ENCODE peak calls at places on chromosome 18, in five cellular contexts. V, H, X, G and M are unnamed samples.

GRCh38 chr18:31646332-31646822 is 38.0 kb downstream of the B4GALT6 start:
- DNase-seq in V (no peak), X (no peak), G (no peak), H (no peak), M (no peak)

GRCh38 chr18:46035701-46036680 is 36.1 kb downstream of the PSTPIP2 start:
- DNase-seq in H (no peak), G (no peak), V (no peak), X (no peak), M (no peak)

GRCh38 chr18:3321133-3321812 is 59.3 kb downstream of the MYL12B start:
- DNase-seq in X (no peak), V (no peak), G (no peak), H (no peak), M (no peak)

GRCh38 chr18:47118986-47119385 is 31.3 kb downstream of the HDHD2 start:
- DNase-seq in H (no peak), X (no peak), V (no peak), G (no peak), M (no peak)

GRCh38 chr18:24656571-24656971 is 196.1 kb downstream of the HRH4 start:
- DNase-seq in V (no peak), H (no peak), G (peak), X (no peak), M (no peak)

GRCh38 chr18:11553098-11553940 is 56.1 kb upstream of the SLC35G4 start:
- DNase-seq in X (no peak), H (no peak), V (no peak), G (peak), M (no peak)

GRCh38 chr18:61991836-61992235 is 99.0 kb upstream of the RNF152 start:
- DNase-seq in H (no peak), G (no peak), X (no peak), V (no peak), M (no peak)

GRCh38 chr18:8264861-8265411 is 344.3 kb upstream of the RAB12 start:
- DNase-seq in V (no peak), H (no peak), X (no peak), G (no peak), M (no peak)

GRCh38 chr18:52333860-52334259 is 6.1 kb upstream of the DCC start:
- DNase-seq in H (no peak), V (no peak), G (no peak), X (no peak), M (no peak)

GRCh38 chr18:41731887-41732286 is 223.1 kb upstream of the PIK3C3 start:
- DNase-seq in V (no peak), G (no peak), X (no peak), H (no peak), M (no peak)

GRCh38 chr18:13159579-13159978 is 59.0 kb upstream of the LDLRAD4 start:
- DNase-seq in V (no peak), X (peak), G (peak), H (no peak), M (no peak)

GRCh38 chr18:26531600-26532150 is 16.7 kb downstream of the KCTD1 start:
- DNase-seq in X (no peak), G (no peak), V (no peak), H (no peak), M (no peak)

GRCh38 chr18:22691988-22692710 is 241.0 kb upstream of the RBBP8 start:
- DNase-seq in H (no peak), V (no peak), X (no peak), G (peak), M (no peak)

GRCh38 chr18:32317651-32318050 is 127.8 kb downstream of the MEP1B start:
- DNase-seq in X (no peak), V (no peak), G (peak), H (no peak), M (no peak)

GRCh38 chr18:29647700-29648099 is 1394.8 kb downstream of the DSC3 start:
- DNase-seq in X (no peak), H (no peak), V (no peak), G (no peak), M (no peak)

GRCh38 chr18:46051731-46052461 is 20.2 kb downstream of the PSTPIP2 start:
- DNase-seq in V (no peak), X (no peak), G (no peak), H (no peak), M (no peak)

GRCh38 chr18:63505566-63506335 is 29.0 kb downstream of the SERPINB5 start:
- DNase-seq in V (no peak), H (no peak), X (no peak), G (no peak), M (no peak)

GRCh38 chr18:52392160-52392559 is 52.2 kb downstream of the DCC start:
- DNase-seq in X (no peak), G (no peak), V (no peak), H (no peak), M (no peak)